ENCODE peak calls at places on chromosomes 2 and 18, in ten cellular contexts. One of them, this sample, is unnamed.

GRCh38 chr2:26245231-26245732 is 543 bp downstream of the HADHB start:
- DNase-seq in uterus: no peak
- DNase-seq in heart right ventricle: no peak
- DNase-seq in PC-9: peak; percentile 28
- DNase-seq in IMR-90: peak; percentile 28
- DNase-seq in K562: peak; percentile 31
- DNase-seq in SK-N-SH: peak; percentile 62
- DNase-seq in thyroid gland: peak; percentile 41
- DNase-seq in astrocyte: peak; percentile 16
- DNase-seq in pancreas: peak; percentile 58
- DNase-seq in this sample: peak; percentile 35

GRCh38 chr2:237448171-237448570 is 34.2 kb upstream of the COL6A3 start:
- DNase-seq in uterus: no peak
- DNase-seq in heart right ventricle: no peak
- DNase-seq in PC-9: no peak
- DNase-seq in IMR-90: no peak
- DNase-seq in K562: no peak
- DNase-seq in SK-N-SH: no peak
- DNase-seq in thyroid gland: no peak
- DNase-seq in astrocyte: no peak
- DNase-seq in pancreas: no peak
- DNase-seq in this sample: no peak

GRCh38 chr18:37403100-37403781 is 162.4 kb downstream of the CELF4 start:
- DNase-seq in uterus: no peak
- DNase-seq in heart right ventricle: peak; percentile 74
- DNase-seq in PC-9: no peak
- DNase-seq in IMR-90: peak; percentile 86
- DNase-seq in K562: no peak
- DNase-seq in SK-N-SH: no peak
- DNase-seq in thyroid gland: peak; percentile 85
- DNase-seq in astrocyte: peak; percentile 87
- DNase-seq in pancreas: no peak
- DNase-seq in this sample: no peak

GRCh38 chr2:23550553-23550952 is 165.6 kb downstream of the KLHL29 start:
- DNase-seq in uterus: no peak
- DNase-seq in heart right ventricle: no peak
- DNase-seq in PC-9: no peak
- DNase-seq in IMR-90: peak; percentile 29
- DNase-seq in K562: no peak
- DNase-seq in SK-N-SH: no peak
- DNase-seq in thyroid gland: no peak
- DNase-seq in astrocyte: peak; percentile 30
- DNase-seq in pancreas: no peak
- DNase-seq in this sample: no peak

GRCh38 chr2:24363306-24363705 is 3.0 kb upstream of the ITSN2 start:
- DNase-seq in uterus: no peak
- DNase-seq in heart right ventricle: no peak
- DNase-seq in PC-9: no peak
- DNase-seq in IMR-90: no peak
- DNase-seq in K562: no peak
- DNase-seq in SK-N-SH: no peak
- DNase-seq in thyroid gland: no peak
- DNase-seq in astrocyte: no peak
- DNase-seq in pancreas: no peak
- DNase-seq in this sample: no peak

GRCh38 chr2:46460991-46461715 is 18.2 kb upstream of the TMEM247 start:
- DNase-seq in uterus: peak; percentile 83
- DNase-seq in heart right ventricle: peak; percentile 83
- DNase-seq in PC-9: peak; percentile 86
- DNase-seq in IMR-90: peak; percentile 65
- DNase-seq in K562: peak; percentile 81
- DNase-seq in SK-N-SH: peak; percentile 79
- DNase-seq in thyroid gland: peak; percentile 77
- DNase-seq in astrocyte: no peak
- DNase-seq in pancreas: peak; percentile 94
- DNase-seq in this sample: peak; percentile 73

GRCh38 chr18:54440292-54440691 is 82.6 kb downstream of the C18orf54 start:
- DNase-seq in uterus: no peak
- DNase-seq in heart right ventricle: no peak
- DNase-seq in PC-9: no peak
- DNase-seq in IMR-90: no peak
- DNase-seq in K562: no peak
- DNase-seq in SK-N-SH: no peak
- DNase-seq in thyroid gland: no peak
- DNase-seq in astrocyte: no peak
- DNase-seq in pancreas: no peak
- DNase-seq in this sample: peak; percentile 8

GRCh38 chr18:79422022-79422782 is 26.5 kb downstream of the NFATC1 start:
- DNase-seq in uterus: no peak
- DNase-seq in heart right ventricle: no peak
- DNase-seq in PC-9: no peak
- DNase-seq in IMR-90: peak; percentile 20
- DNase-seq in K562: no peak
- DNase-seq in SK-N-SH: no peak
- DNase-seq in thyroid gland: no peak
- DNase-seq in astrocyte: peak; percentile 62
- DNase-seq in pancreas: no peak
- DNase-seq in this sample: no peak

GRCh38 chr18:23115683-23116096 is 19.6 kb upstream of the CABLES1 start:
- DNase-seq in uterus: no peak
- DNase-seq in heart right ventricle: no peak
- DNase-seq in PC-9: peak; percentile 49
- DNase-seq in IMR-90: peak; percentile 100
- DNase-seq in K562: no peak
- DNase-seq in SK-N-SH: no peak
- DNase-seq in thyroid gland: no peak
- DNase-seq in astrocyte: peak; percentile 98
- DNase-seq in pancreas: no peak
- DNase-seq in this sample: no peak

GRCh38 chr18:61093967-61094366 is 239.3 kb upstream of the CDH20 start:
- DNase-seq in uterus: no peak
- DNase-seq in heart right ventricle: no peak
- DNase-seq in PC-9: no peak
- DNase-seq in IMR-90: no peak
- DNase-seq in K562: no peak
- DNase-seq in SK-N-SH: no peak
- DNase-seq in thyroid gland: no peak
- DNase-seq in astrocyte: no peak
- DNase-seq in pancreas: no peak
- DNase-seq in this sample: no peak

GRCh38 chr18:47754311-47755101 is 176.0 kb downstream of the SMAD2 start:
- DNase-seq in uterus: no peak
- DNase-seq in heart right ventricle: no peak
- DNase-seq in PC-9: peak; percentile 25
- DNase-seq in IMR-90: no peak
- DNase-seq in K562: peak; percentile 73
- DNase-seq in SK-N-SH: peak; percentile 84
- DNase-seq in thyroid gland: no peak
- DNase-seq in astrocyte: no peak
- DNase-seq in pancreas: peak; percentile 81
- DNase-seq in this sample: peak; percentile 45

DNA sequence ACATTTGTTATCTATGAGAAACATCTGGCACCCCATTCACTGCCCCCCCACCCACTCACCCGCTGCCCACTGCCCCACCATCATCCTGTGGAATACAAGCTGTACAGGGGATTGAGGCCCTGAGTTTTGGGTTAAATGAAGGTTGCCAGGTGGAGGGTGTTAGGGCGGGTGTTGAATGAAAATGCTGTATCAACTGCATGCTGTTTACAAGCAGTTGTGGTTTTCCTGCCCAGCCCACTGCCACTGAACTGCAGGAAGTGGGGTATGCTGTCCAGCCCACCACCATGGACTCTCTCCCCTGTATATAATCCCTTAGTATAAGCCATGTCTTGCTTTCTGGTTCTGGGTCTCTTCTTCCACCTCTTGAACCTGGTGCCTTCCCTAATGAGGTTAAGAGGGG is 481.9 kb downstream of the METTL4 start:
- DNase-seq in uterus: no peak
- DNase-seq in heart right ventricle: no peak
- DNase-seq in PC-9: no peak
- DNase-seq in IMR-90: no peak
- DNase-seq in K562: no peak
- DNase-seq in SK-N-SH: no peak
- DNase-seq in thyroid gland: no peak
- DNase-seq in astrocyte: no peak
- DNase-seq in pancreas: no peak
- DNase-seq in this sample: no peak
- TF ChIP-seq CTCF in uterus: no peak
- TF ChIP-seq CTCF in heart right ventricle: no peak
- TF ChIP-seq CTCF in PC-9: no peak
- TF ChIP-seq CTCF in IMR-90: no peak
- TF ChIP-seq CTCF in K562: no peak
- TF ChIP-seq CTCF in SK-N-SH: no peak
- TF ChIP-seq CTCF in thyroid gland: no peak
- TF ChIP-seq CTCF in astrocyte: no peak
- TF ChIP-seq CTCF in pancreas: no peak
- TF ChIP-seq CTCF in this sample: no peak

GRCh38 chr2:66899109-66899508 is 464.2 kb downstream of the MEIS1 start:
- DNase-seq in uterus: no peak
- DNase-seq in heart right ventricle: no peak
- DNase-seq in PC-9: no peak
- DNase-seq in IMR-90: no peak
- DNase-seq in K562: no peak
- DNase-seq in SK-N-SH: no peak
- DNase-seq in thyroid gland: no peak
- DNase-seq in astrocyte: peak; percentile 34
- DNase-seq in pancreas: no peak
- DNase-seq in this sample: no peak

GRCh38 chr2:66896151-66896550 is 461.2 kb downstream of the MEIS1 start:
- DNase-seq in uterus: no peak
- DNase-seq in heart right ventricle: no peak
- DNase-seq in PC-9: no peak
- DNase-seq in IMR-90: no peak
- DNase-seq in K562: no peak
- DNase-seq in SK-N-SH: no peak
- DNase-seq in thyroid gland: no peak
- DNase-seq in astrocyte: no peak
- DNase-seq in pancreas: no peak
- DNase-seq in this sample: no peak

GRCh38 chr2:66897676-66898280 is 462.9 kb downstream of the MEIS1 start:
- DNase-seq in uterus: peak; percentile 36
- DNase-seq in heart right ventricle: no peak
- DNase-seq in PC-9: no peak
- DNase-seq in IMR-90: peak; percentile 75
- DNase-seq in K562: no peak
- DNase-seq in SK-N-SH: no peak
- DNase-seq in thyroid gland: no peak
- DNase-seq in astrocyte: peak; percentile 37
- DNase-seq in pancreas: no peak
- DNase-seq in this sample: no peak

GRCh38 chr2:66899648-66900047 is 464.7 kb downstream of the MEIS1 start:
- DNase-seq in uterus: no peak
- DNase-seq in heart right ventricle: no peak
- DNase-seq in PC-9: no peak
- DNase-seq in IMR-90: peak; percentile 81
- DNase-seq in K562: no peak
- DNase-seq in SK-N-SH: no peak
- DNase-seq in thyroid gland: no peak
- DNase-seq in astrocyte: no peak
- DNase-seq in pancreas: no peak
- DNase-seq in this sample: no peak

GRCh38 chr2:66897181-66897580 is 462.3 kb downstream of the MEIS1 start:
- DNase-seq in uterus: peak; percentile 67
- DNase-seq in heart right ventricle: no peak
- DNase-seq in PC-9: no peak
- DNase-seq in IMR-90: peak; percentile 65
- DNase-seq in K562: no peak
- DNase-seq in SK-N-SH: no peak
- DNase-seq in thyroid gland: no peak
- DNase-seq in astrocyte: peak; percentile 85
- DNase-seq in pancreas: no peak
- DNase-seq in this sample: no peak
- H3K4me3 ChIP-seq in uterus: no peak overlapping the region
- H3K4me3 ChIP-seq in heart right ventricle: no peak overlapping the region
- H3K4me3 ChIP-seq in PC-9: no peak overlapping the region
- H3K4me3 ChIP-seq in IMR-90: no peak overlapping the region
- H3K4me3 ChIP-seq in K562: no peak overlapping the region
- H3K4me3 ChIP-seq in SK-N-SH: no peak overlapping the region
- H3K4me3 ChIP-seq in thyroid gland: no peak overlapping the region
- H3K4me3 ChIP-seq in astrocyte: no peak overlapping the region
- H3K4me3 ChIP-seq in pancreas: no peak overlapping the region
- H3K4me3 ChIP-seq in this sample: no peak overlapping the region

GRCh38 chr2:47738331-47738730 is 44.6 kb upstream of the MSH6 start:
- DNase-seq in uterus: no peak
- DNase-seq in heart right ventricle: no peak
- DNase-seq in PC-9: no peak
- DNase-seq in IMR-90: no peak
- DNase-seq in K562: no peak
- DNase-seq in SK-N-SH: no peak
- DNase-seq in thyroid gland: no peak
- DNase-seq in astrocyte: no peak
- DNase-seq in pancreas: no peak
- DNase-seq in this sample: no peak

GRCh38 chr2:47735470-47735869 is 47.5 kb upstream of the MSH6 start:
- DNase-seq in uterus: no peak
- DNase-seq in heart right ventricle: no peak
- DNase-seq in PC-9: no peak
- DNase-seq in IMR-90: no peak
- DNase-seq in K562: no peak
- DNase-seq in SK-N-SH: no peak
- DNase-seq in thyroid gland: no peak
- DNase-seq in astrocyte: no peak
- DNase-seq in pancreas: no peak
- DNase-seq in this sample: no peak

GRCh38 chr2:47735046-47735445 is 47.9 kb upstream of the MSH6 start:
- DNase-seq in uterus: no peak
- DNase-seq in heart right ventricle: no peak
- DNase-seq in PC-9: no peak
- DNase-seq in IMR-90: no peak
- DNase-seq in K562: no peak
- DNase-seq in SK-N-SH: no peak
- DNase-seq in thyroid gland: no peak
- DNase-seq in astrocyte: no peak
- DNase-seq in pancreas: no peak
- DNase-seq in this sample: no peak

GRCh38 chr2:47735912-47736311 is 47.0 kb upstream of the MSH6 start:
- DNase-seq in uterus: no peak
- DNase-seq in heart right ventricle: no peak
- DNase-seq in PC-9: no peak
- DNase-seq in IMR-90: no peak
- DNase-seq in K562: no peak
- DNase-seq in SK-N-SH: no peak
- DNase-seq in thyroid gland: no peak
- DNase-seq in astrocyte: no peak
- DNase-seq in pancreas: no peak
- DNase-seq in this sample: no peak

GRCh38 chr2:47737191-47737975 is 45.6 kb upstream of the MSH6 start:
- DNase-seq in uterus: no peak
- DNase-seq in heart right ventricle: no peak
- DNase-seq in PC-9: no peak
- DNase-seq in IMR-90: no peak
- DNase-seq in K562: no peak
- DNase-seq in SK-N-SH: no peak
- DNase-seq in thyroid gland: no peak
- DNase-seq in astrocyte: no peak
- DNase-seq in pancreas: no peak
- DNase-seq in this sample: no peak
- H3K4me1 ChIP-seq in uterus: no peaks in the 10 kb centered on the region
- H3K4me1 ChIP-seq in heart right ventricle: no peaks in the 10 kb centered on the region
- H3K4me1 ChIP-seq in PC-9: no peaks in the 10 kb centered on the region
- H3K4me1 ChIP-seq in IMR-90: no peaks in the 10 kb centered on the region
- H3K4me1 ChIP-seq in K562: no peaks in the 10 kb centered on the region
- H3K4me1 ChIP-seq in SK-N-SH: no peaks in the 10 kb centered on the region
- H3K4me1 ChIP-seq in thyroid gland: no peaks in the 10 kb centered on the region
- H3K4me1 ChIP-seq in astrocyte: no peaks in the 10 kb centered on the region
- H3K4me1 ChIP-seq in pancreas: no peaks in the 10 kb centered on the region
- H3K4me1 ChIP-seq in this sample: no peaks in the 10 kb centered on the region

GRCh38 chr2:225122582-225123486 is 80.6 kb upstream of the DOCK10 start:
- DNase-seq in uterus: no peak
- DNase-seq in heart right ventricle: no peak
- DNase-seq in PC-9: peak; percentile 24
- DNase-seq in IMR-90: peak; percentile 47
- DNase-seq in K562: no peak
- DNase-seq in SK-N-SH: peak; percentile 26
- DNase-seq in thyroid gland: no peak
- DNase-seq in astrocyte: no peak
- DNase-seq in pancreas: no peak
- DNase-seq in this sample: peak; percentile 26
- TF ChIP-seq CTCF in uterus: no peak
- TF ChIP-seq CTCF in heart right ventricle: peak; percentile 45
- TF ChIP-seq CTCF in PC-9: peak; percentile 78
- TF ChIP-seq CTCF in IMR-90: peak; percentile 65
- TF ChIP-seq CTCF in K562: no peak
- TF ChIP-seq CTCF in SK-N-SH: peak; percentile 63
- TF ChIP-seq CTCF in thyroid gland: no peak
- TF ChIP-seq CTCF in astrocyte: peak; percentile 44
- TF ChIP-seq CTCF in pancreas: peak; percentile 47
- TF ChIP-seq CTCF in this sample: peak; percentile 56